ENCODE peak calls at places on chromosomes 4 and X, in nine cellular contexts. H is heart left ventricle, X is upper lobe of left lung, M is ovary, G is right lobe of liver, R is suprapubic skin, W is transverse colon, N is A549, D is uterus. J is an unnamed sample.

GRCh38 chr4:118716304-118716703 is 31.1 kb downstream of the METTL14 start:
- DNase-seq in M (no peak), W (no peak), R (no peak), N (no peak), D (no peak), X (no peak), G (no peak), H (no peak), J (no peak)

GRCh38 chr4:168667397-168667796 is 170.5 kb downstream of the PALLD start:
- DNase-seq in R (no peak), N (no peak), D (no peak), G (no peak), H (no peak), M (no peak), W (no peak), X (no peak), J (no peak)

GRCh38 chr4:183968502-183968901 is 63.4 kb downstream of the STOX2 start:
- DNase-seq in G (no peak), W (no peak), M (no peak), R (no peak), D (no peak), X (no peak), N (no peak), H (no peak), J (no peak)

GRCh38 chr4:159607824-159608223 is 504.9 kb downstream of the RAPGEF2 start:
- DNase-seq in X (no peak), G (no peak), N (no peak), H (no peak), W (no peak), D (no peak), R (no peak), M (no peak), J (no peak)

GRCh38 chr4:75769044-75769443 is 44.7 kb downstream of the USO1 start:
- DNase-seq in N (no peak), D (no peak), R (no peak), M (no peak), X (no peak), H (no peak), W (no peak), G (no peak), J (no peak)

GRCh38 chrX:679161-679979 is 48.8 kb downstream of the SHOX start:
- DNase-seq in D (no peak), N (no peak), G (no peak), H (no peak), M (no peak), X (no peak), W (no peak), R (no peak), J (no peak)

GRCh38 chr4:48360285-48360965 is 19.1 kb downstream of the SLAIN2 start:
- DNase-seq in N (no peak), X (no peak), W (no peak), G (no peak), D (no peak), R (no peak), H (no peak), M (no peak), J (no peak)

GRCh38 chr4:133910165-133910564 is 291.4 kb downstream of the PABPC4L start:
- DNase-seq in D (no peak), W (no peak), X (no peak), H (no peak), N (no peak), G (no peak), R (no peak), M (no peak), J (no peak)

GRCh38 chr4:105845559-105845958 is 49.7 kb upstream of the NPNT start:
- DNase-seq in R (no peak), H (no peak), N (no peak), X (no peak), G (no peak), D (no peak), W (no peak), M (no peak), J (no peak)
- H3K27ac ChIP-seq in R (no peak), H (no peak), N (no peak), X (no peak), G (no peak), D (no peak), W (no peak), M (no peak), J (no peak)

GRCh38 chr4:8168232-8168631 is 9.6 kb upstream of the ABLIM2 start:
- DNase-seq in W (no peak), N (no peak), X (no peak), H (no peak), D (no peak), G (no peak), M (no peak), R (no peak), J (no peak)
- TF ChIP-seq CTCF in W (peak), N (no peak), X (peak), H (peak), D (no peak), G (peak), M (no peak), R (no peak), J (no peak)

DNA sequence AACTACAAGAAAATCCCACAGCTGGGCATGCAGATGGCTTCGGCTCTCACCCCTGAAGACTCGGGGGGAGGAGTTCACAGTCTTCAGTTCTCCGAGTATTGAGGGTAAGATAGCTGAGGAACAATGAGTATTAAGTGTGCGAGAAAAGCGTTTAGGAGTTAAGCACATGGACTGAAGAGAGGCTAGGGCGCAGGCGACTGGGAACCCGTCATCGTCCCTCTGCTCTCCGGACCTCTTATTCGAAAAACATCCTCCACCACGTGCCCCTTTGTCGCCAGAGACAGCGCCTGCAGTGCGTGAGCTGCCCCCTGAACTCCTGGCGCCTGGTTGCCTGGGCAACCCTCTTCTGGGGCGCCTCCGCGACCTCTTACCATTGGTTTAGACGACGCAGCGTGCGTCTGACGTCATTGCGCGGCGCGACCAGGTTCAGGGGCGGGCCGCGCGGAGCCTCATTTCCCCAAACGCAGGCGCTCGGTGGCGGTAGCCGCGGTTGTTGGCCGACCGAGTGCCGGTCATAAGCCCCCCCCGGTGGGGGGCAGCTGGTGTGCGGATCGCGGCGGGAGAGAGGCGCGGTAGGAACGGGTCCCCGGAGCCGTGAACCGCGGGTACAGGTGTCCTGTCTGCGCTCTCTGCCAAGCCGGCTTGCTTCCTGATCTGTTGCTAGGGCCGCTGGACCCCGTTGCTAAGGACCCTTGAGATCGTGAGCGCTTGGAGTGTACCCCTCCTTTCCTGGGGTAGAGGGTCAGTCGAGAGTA is at the start of gene PACRGL:
- DNase-seq in N (peak), W (peak), D (peak), R (peak), M (peak), H (peak), X (peak), G (peak), J (peak)
- TF ChIP-seq POLR2A in N (peak), W (peak), D (peak), R (no peak), M (peak), H (peak), X (no peak), G (peak), J (peak)

GRCh38 chr4:143335979-143336827 is 473 bp upstream of the GAB1 start:
- DNase-seq in D (peak), G (peak), X (peak), W (peak), M (peak), R (peak), N (peak), H (peak), J (peak)

GRCh38 chr4:143338313-143338712 is 1.6 kb downstream of the GAB1 start:
- DNase-seq in M (no peak), D (no peak), R (no peak), X (no peak), H (no peak), N (no peak), W (no peak), G (no peak), J (no peak)

GRCh38 chr4:143339497-143339896 is 2.8 kb downstream of the GAB1 start:
- DNase-seq in H (no peak), W (no peak), M (no peak), D (no peak), X (no peak), R (no peak), N (no peak), G (no peak), J (no peak)

GRCh38 chr4:143336828-143337599 is at the start of gene GAB1:
- DNase-seq in X (peak), D (peak), M (peak), N (peak), R (peak), G (peak), H (peak), W (peak), J (peak)

DNA sequence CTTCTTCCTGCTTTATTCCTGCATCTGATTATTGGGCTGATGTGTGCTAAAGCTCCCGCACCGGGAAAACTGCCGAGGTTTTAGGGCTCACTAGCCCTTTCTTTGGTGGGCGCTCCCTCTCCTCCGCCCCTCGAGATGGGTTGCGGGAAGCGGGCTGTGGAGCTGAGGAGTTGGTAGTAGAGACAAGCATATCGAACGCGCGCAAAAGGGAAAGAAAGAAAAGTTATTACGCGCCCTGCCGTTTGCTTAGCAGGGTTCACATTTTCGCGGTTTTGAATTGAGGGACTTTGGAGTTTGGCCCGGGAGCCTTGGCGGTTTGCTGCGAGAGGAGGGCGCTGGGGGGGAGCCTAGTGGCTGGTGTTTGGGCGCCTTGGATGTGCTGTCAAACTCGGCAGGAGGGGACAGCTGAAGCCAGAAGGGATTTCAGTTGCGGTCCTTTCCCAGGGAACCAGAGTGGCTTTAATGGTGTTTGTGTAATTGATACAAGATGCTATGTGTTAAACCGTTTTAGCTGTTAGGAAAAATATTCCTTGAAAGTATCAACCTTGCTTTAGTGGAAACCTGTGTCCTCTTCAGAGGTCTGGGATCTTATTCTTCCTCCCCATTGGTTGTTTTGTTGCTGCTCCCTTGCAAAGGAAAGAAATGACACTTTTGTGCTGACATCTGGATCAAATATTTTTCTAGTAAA is 1.1 kb downstream of the GAB1 start:
- DNase-seq in X (peak), H (peak), M (peak), W (peak), N (no peak), G (peak), D (peak), R (no peak), J (peak)
- H3K27ac ChIP-seq in X (peak), H (peak), M (peak), W (peak), N (peak), G (peak), D (peak), R (peak), J (peak)

GRCh38 chr4:234178-234577 is 71.1 kb downstream of the ZNF732 start:
- DNase-seq in M (no peak), H (no peak), G (no peak), X (no peak), R (no peak), N (no peak), W (no peak), D (no peak), J (no peak)
- TF ChIP-seq CTCF in M (no peak), H (no peak), G (no peak), X (no peak), R (no peak), N (no peak), W (no peak), D (no peak), J (no peak)

GRCh38 chr4:26860157-26860921 is at the start of gene STIM2:
- DNase-seq in N (peak), G (peak), X (peak), D (peak), R (peak), H (peak), M (peak), W (peak), J (peak)
- TF ChIP-seq POLR2A in N (peak), G (peak), X (no peak), D (peak), R (no peak), H (peak), M (peak), W (peak), J (peak)

DNA sequence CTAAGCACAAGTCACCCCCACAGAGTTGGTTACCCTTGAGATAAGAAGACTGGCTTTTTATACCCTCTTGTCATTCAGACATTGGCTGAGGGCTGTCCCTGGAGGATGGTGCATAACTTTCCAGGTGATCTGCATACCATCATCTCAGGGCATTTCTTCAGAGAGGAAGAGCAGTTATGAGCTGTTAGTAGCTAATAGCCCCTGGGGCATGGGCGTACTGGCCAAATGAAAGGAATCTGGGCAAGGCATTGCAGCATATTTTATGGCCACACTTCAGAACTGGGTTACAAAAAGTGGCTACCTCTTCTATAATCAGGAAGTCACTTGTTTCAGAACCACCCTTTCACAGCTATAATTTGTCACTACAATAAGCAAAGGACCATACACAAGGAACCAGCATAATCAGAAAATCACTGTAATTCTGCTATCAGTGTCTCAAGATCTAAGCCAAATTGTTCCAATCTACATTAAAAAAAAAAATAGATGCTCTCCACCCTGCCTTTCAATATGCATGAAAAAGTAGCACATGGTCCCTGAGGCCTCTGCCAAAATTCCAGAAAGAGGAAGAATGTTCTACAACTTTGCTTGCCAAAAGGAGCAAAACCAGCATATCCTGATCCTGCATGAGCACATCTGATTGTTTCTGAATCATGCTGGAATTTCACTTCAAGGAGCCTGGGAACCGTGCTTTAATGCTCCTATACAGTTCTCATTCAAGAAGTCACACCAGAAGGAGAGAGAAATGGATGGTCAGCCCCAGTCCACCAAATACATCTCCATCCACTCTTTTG is 92.0 kb downstream of the TMEM144 start:
- DNase-seq in H (no peak), W (no peak), X (no peak), R (no peak), D (no peak), M (no peak), N (no peak), G (no peak), J (peak)
- H3K27ac ChIP-seq in H (no peak), W (no peak), X (no peak), R (no peak), D (peak), M (no peak), N (peak), G (no peak), J (no peak)

GRCh38 chrX:6363193-6363592 is 134.5 kb upstream of the NLGN4X start:
- DNase-seq in G (no peak), D (no peak), X (no peak), R (no peak), N (no peak), H (no peak), M (no peak), W (no peak), J (no peak)
- TF ChIP-seq CTCF in G (peak), D (no peak), X (no peak), R (no peak), N (no peak), H (no peak), M (no peak), W (no peak), J (no peak)

GRCh38 chrX:113048480-113048879 is 207.8 kb upstream of the AMOT start:
- DNase-seq in W (no peak), M (no peak), X (no peak), G (no peak), N (no peak), D (no peak), R (no peak), H (no peak), J (no peak)

DNA sequence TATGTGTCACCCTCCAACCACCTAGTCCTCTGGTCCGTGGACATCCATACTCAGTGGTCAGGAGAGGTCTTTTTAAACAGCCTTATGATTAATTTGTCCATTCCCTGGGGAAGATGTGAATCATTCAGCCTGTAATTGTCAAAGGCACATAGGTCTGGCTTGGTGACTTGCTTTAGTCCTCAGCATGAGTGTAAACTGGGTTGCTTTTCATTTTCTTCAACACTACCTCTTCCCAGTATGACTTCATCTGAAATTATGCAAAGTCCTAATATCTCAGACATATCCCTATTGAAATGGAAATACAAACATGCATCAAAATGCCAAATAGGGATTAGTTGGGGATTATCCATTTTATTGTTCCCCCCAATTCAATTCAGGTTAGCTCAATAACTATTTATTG is 208.3 kb upstream of the AMOT start:
- DNase-seq in M (no peak), G (no peak), D (no peak), X (no peak), R (no peak), N (no peak), W (no peak), H (no peak), J (no peak)
- TF ChIP-seq POLR2A in M (no peak), G (no peak), D (no peak), X (no peak), R (no peak), N (no peak), W (no peak), H (no peak), J (no peak)